ENCODE peak calls at places on chromosome 1, in seven cellular contexts. One of them, this sample, is unnamed.

GRCh38 chr1:225834417-225835329 is 24.7 kb downstream of the EPHX1 start:
- DNase-seq in cardiac fibroblast: peak
- DNase-seq in HFFc6: no peak
- DNase-seq in right atrium auricular region: peak
- DNase-seq in RWPE1: no peak
- DNase-seq in mesothelial cell of epicardium: no peak
- DNase-seq in cardiac muscle cell: no peak
- DNase-seq in this sample: peak

GRCh38 chr1:23910553-23911246 is 2.5 kb downstream of the CNR2 start:
- DNase-seq in cardiac fibroblast: no peak
- DNase-seq in HFFc6: no peak
- DNase-seq in right atrium auricular region: no peak
- DNase-seq in RWPE1: no peak
- DNase-seq in mesothelial cell of epicardium: no peak
- DNase-seq in cardiac muscle cell: no peak
- DNase-seq in this sample: no peak

GRCh38 chr1:239814306-239814881 is 277.3 kb upstream of the FMN2 start:
- DNase-seq in cardiac fibroblast: peak
- DNase-seq in HFFc6: peak
- DNase-seq in right atrium auricular region: no peak
- DNase-seq in RWPE1: peak
- DNase-seq in mesothelial cell of epicardium: no peak
- DNase-seq in cardiac muscle cell: no peak
- DNase-seq in this sample: peak

GRCh38 chr1:119186471-119186870 is 46.0 kb upstream of the WARS2 start:
- DNase-seq in cardiac fibroblast: peak
- DNase-seq in HFFc6: no peak
- DNase-seq in right atrium auricular region: no peak
- DNase-seq in RWPE1: no peak
- DNase-seq in mesothelial cell of epicardium: no peak
- DNase-seq in cardiac muscle cell: no peak
- DNase-seq in this sample: no peak

GRCh38 chr1:154418062-154418897 is 13.1 kb downstream of the IL6R start:
- DNase-seq in cardiac fibroblast: peak
- DNase-seq in HFFc6: no peak
- DNase-seq in right atrium auricular region: no peak
- DNase-seq in RWPE1: peak
- DNase-seq in mesothelial cell of epicardium: no peak
- DNase-seq in cardiac muscle cell: no peak
- DNase-seq in this sample: peak

GRCh38 chr1:116491985-116492811 is 78.6 kb downstream of the CD58 start:
- DNase-seq in cardiac fibroblast: no peak
- DNase-seq in HFFc6: no peak
- DNase-seq in right atrium auricular region: no peak
- DNase-seq in RWPE1: no peak
- DNase-seq in mesothelial cell of epicardium: no peak
- DNase-seq in cardiac muscle cell: no peak
- DNase-seq in this sample: no peak

GRCh38 chr1:184485731-184486723 is 99.2 kb downstream of the C1orf21 start:
- DNase-seq in cardiac fibroblast: no peak
- DNase-seq in HFFc6: peak
- DNase-seq in right atrium auricular region: no peak
- DNase-seq in RWPE1: no peak
- DNase-seq in mesothelial cell of epicardium: no peak
- DNase-seq in cardiac muscle cell: no peak
- DNase-seq in this sample: no peak

GRCh38 chr1:33560680-33561079 is 88.2 kb downstream of the ZSCAN20 start:
- DNase-seq in cardiac fibroblast: peak
- DNase-seq in HFFc6: no peak
- DNase-seq in right atrium auricular region: no peak
- DNase-seq in RWPE1: peak
- DNase-seq in mesothelial cell of epicardium: no peak
- DNase-seq in cardiac muscle cell: no peak
- DNase-seq in this sample: no peak

GRCh38 chr1:165116732-165117131 is 239.8 kb downstream of the LMX1A start:
- DNase-seq in cardiac fibroblast: peak
- DNase-seq in HFFc6: peak
- DNase-seq in right atrium auricular region: no peak
- DNase-seq in RWPE1: peak
- DNase-seq in mesothelial cell of epicardium: no peak
- DNase-seq in cardiac muscle cell: no peak
- DNase-seq in this sample: peak

GRCh38 chr1:115969509-115969908 is 6.8 kb upstream of the SLC22A15 start:
- DNase-seq in cardiac fibroblast: no peak
- DNase-seq in HFFc6: no peak
- DNase-seq in right atrium auricular region: no peak
- DNase-seq in RWPE1: no peak
- DNase-seq in mesothelial cell of epicardium: no peak
- DNase-seq in cardiac muscle cell: peak
- DNase-seq in this sample: no peak

GRCh38 chr1:1535989-1536937 is 4.2 kb downstream of the TMEM240 start:
- DNase-seq in cardiac fibroblast: no peak
- DNase-seq in HFFc6: no peak
- DNase-seq in right atrium auricular region: no peak
- DNase-seq in RWPE1: no peak
- DNase-seq in mesothelial cell of epicardium: no peak
- DNase-seq in cardiac muscle cell: peak
- DNase-seq in this sample: no peak

GRCh38 chr1:13651279-13651678 is 48.7 kb upstream of the PRDM2 start:
- DNase-seq in cardiac fibroblast: peak
- DNase-seq in HFFc6: no peak
- DNase-seq in right atrium auricular region: no peak
- DNase-seq in RWPE1: no peak
- DNase-seq in mesothelial cell of epicardium: no peak
- DNase-seq in cardiac muscle cell: no peak
- DNase-seq in this sample: peak

GRCh38 chr1:173448945-173449344 is 28.2 kb upstream of the PRDX6 start:
- DNase-seq in cardiac fibroblast: no peak
- DNase-seq in HFFc6: no peak
- DNase-seq in right atrium auricular region: no peak
- DNase-seq in RWPE1: no peak
- DNase-seq in mesothelial cell of epicardium: no peak
- DNase-seq in cardiac muscle cell: no peak
- DNase-seq in this sample: no peak

GRCh38 chr1:39960461-39960958 is 5.6 kb downstream of the MFSD2A start:
- DNase-seq in cardiac fibroblast: no peak
- DNase-seq in HFFc6: no peak
- DNase-seq in right atrium auricular region: no peak
- DNase-seq in RWPE1: peak
- DNase-seq in mesothelial cell of epicardium: no peak
- DNase-seq in cardiac muscle cell: no peak
- DNase-seq in this sample: no peak

GRCh38 chr1:228377664-228378452 is 28.8 kb downstream of the TRIM11 start:
- DNase-seq in cardiac fibroblast: no peak
- DNase-seq in HFFc6: no peak
- DNase-seq in right atrium auricular region: no peak
- DNase-seq in RWPE1: no peak
- DNase-seq in mesothelial cell of epicardium: peak
- DNase-seq in cardiac muscle cell: no peak
- DNase-seq in this sample: no peak

GRCh38 chr1:115428262-115428661 is 90.2 kb upstream of the NGF start:
- DNase-seq in cardiac fibroblast: peak
- DNase-seq in HFFc6: peak
- DNase-seq in right atrium auricular region: no peak
- DNase-seq in RWPE1: no peak
- DNase-seq in mesothelial cell of epicardium: no peak
- DNase-seq in cardiac muscle cell: no peak
- DNase-seq in this sample: no peak

GRCh38 chr1:190320952-190321351 is 156.7 kb downstream of the BRINP3 start:
- DNase-seq in cardiac fibroblast: peak
- DNase-seq in HFFc6: no peak
- DNase-seq in right atrium auricular region: no peak
- DNase-seq in RWPE1: peak
- DNase-seq in mesothelial cell of epicardium: no peak
- DNase-seq in cardiac muscle cell: peak
- DNase-seq in this sample: peak

GRCh38 chr1:22673486-22674409 is 20.7 kb downstream of the C1QB start:
- DNase-seq in cardiac fibroblast: peak
- DNase-seq in HFFc6: peak
- DNase-seq in right atrium auricular region: no peak
- DNase-seq in RWPE1: peak
- DNase-seq in mesothelial cell of epicardium: no peak
- DNase-seq in cardiac muscle cell: peak
- DNase-seq in this sample: peak

GRCh38 chr1:232915212-232915611 is 35.2 kb upstream of the NTPCR start:
- DNase-seq in cardiac fibroblast: no peak
- DNase-seq in HFFc6: no peak
- DNase-seq in right atrium auricular region: no peak
- DNase-seq in RWPE1: no peak
- DNase-seq in mesothelial cell of epicardium: no peak
- DNase-seq in cardiac muscle cell: no peak
- DNase-seq in this sample: no peak

GRCh38 chr1:92482404-92482664 is 4.4 kb downstream of the GFI1 start:
- DNase-seq in cardiac fibroblast: peak
- DNase-seq in HFFc6: no peak
- DNase-seq in right atrium auricular region: no peak
- DNase-seq in RWPE1: no peak
- DNase-seq in mesothelial cell of epicardium: no peak
- DNase-seq in cardiac muscle cell: peak
- DNase-seq in this sample: no peak

GRCh38 chr1:234544094-234544579 is 65.2 kb upstream of the TARBP1 start:
- DNase-seq in cardiac fibroblast: peak
- DNase-seq in HFFc6: peak
- DNase-seq in right atrium auricular region: peak
- DNase-seq in RWPE1: peak
- DNase-seq in mesothelial cell of epicardium: peak
- DNase-seq in cardiac muscle cell: peak
- DNase-seq in this sample: peak

GRCh38 chr1:198072177-198072576 is 84.6 kb upstream of the NEK7 start:
- DNase-seq in cardiac fibroblast: peak
- DNase-seq in HFFc6: peak
- DNase-seq in right atrium auricular region: no peak
- DNase-seq in RWPE1: no peak
- DNase-seq in mesothelial cell of epicardium: no peak
- DNase-seq in cardiac muscle cell: peak
- DNase-seq in this sample: peak

GRCh38 chr1:159925713-159926066 is 383 bp upstream of the TAGLN2 start:
- DNase-seq in cardiac fibroblast: no peak
- DNase-seq in HFFc6: no peak
- DNase-seq in right atrium auricular region: peak
- DNase-seq in RWPE1: peak
- DNase-seq in mesothelial cell of epicardium: no peak
- DNase-seq in cardiac muscle cell: no peak
- DNase-seq in this sample: no peak

GRCh38 chr1:107966550-107966949 is 1.6 kb upstream of the VAV3 start:
- DNase-seq in cardiac fibroblast: no peak
- DNase-seq in HFFc6: no peak
- DNase-seq in right atrium auricular region: no peak
- DNase-seq in RWPE1: no peak
- DNase-seq in mesothelial cell of epicardium: no peak
- DNase-seq in cardiac muscle cell: no peak
- DNase-seq in this sample: no peak
- TF ChIP-seq CTCF in cardiac fibroblast: no peak
- TF ChIP-seq CTCF in HFFc6: no peak
- TF ChIP-seq CTCF in right atrium auricular region: no peak
- TF ChIP-seq CTCF in RWPE1: no peak
- TF ChIP-seq CTCF in mesothelial cell of epicardium: no peak
- TF ChIP-seq CTCF in cardiac muscle cell: no peak
- TF ChIP-seq CTCF in this sample: no peak

DNA sequence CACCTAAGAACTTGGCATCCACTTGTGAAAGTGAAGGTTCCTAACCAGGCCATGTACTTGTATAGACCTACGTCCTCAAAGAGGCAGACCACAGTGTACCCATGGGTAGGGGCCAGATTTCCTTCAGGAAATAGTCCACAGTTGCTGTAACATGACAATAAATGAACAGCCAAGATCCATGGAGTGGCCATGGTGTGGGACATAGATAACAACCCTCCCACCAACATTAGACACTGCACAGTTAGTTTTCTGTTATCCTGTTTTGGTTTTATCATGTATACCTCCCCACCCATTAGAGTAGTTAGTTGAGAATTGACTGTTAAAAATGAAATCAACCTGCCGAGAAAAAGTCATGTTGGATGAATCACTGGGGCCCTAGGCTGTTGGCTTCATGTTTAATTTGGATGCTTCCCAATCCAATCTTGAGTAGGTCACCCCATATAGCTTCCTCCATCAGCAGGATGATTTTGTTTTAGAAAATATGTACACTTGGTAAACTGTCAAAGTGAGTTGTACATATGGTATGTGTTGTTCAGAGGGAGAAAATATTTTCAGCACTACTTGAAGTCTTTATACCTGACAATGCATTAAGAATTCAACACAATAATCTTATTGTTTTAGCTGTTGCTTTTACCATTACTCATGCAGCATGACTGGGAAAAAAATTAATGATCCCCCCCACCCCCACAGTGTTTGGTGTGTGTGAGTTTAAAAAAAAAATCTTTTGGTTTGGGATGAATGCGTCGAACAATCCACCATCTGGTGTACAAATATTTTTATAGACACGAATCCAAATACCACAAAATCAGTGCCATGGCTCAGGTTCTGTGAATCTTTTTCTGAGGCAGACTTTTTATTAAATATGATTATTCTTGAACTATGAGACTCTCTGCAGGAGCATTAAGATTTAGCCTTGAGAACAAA is 88.3 kb upstream of the ARHGAP29 start:
- DNase-seq in cardiac fibroblast: peak
- DNase-seq in HFFc6: peak
- DNase-seq in right atrium auricular region: no peak
- DNase-seq in RWPE1: peak
- DNase-seq in mesothelial cell of epicardium: no peak
- DNase-seq in cardiac muscle cell: no peak
- DNase-seq in this sample: peak
- TF ChIP-seq CTCF in cardiac fibroblast: no peak
- TF ChIP-seq CTCF in HFFc6: no peak
- TF ChIP-seq CTCF in right atrium auricular region: no peak
- TF ChIP-seq CTCF in RWPE1: no peak
- TF ChIP-seq CTCF in mesothelial cell of epicardium: no peak
- TF ChIP-seq CTCF in cardiac muscle cell: no peak
- TF ChIP-seq CTCF in this sample: no peak

DNA sequence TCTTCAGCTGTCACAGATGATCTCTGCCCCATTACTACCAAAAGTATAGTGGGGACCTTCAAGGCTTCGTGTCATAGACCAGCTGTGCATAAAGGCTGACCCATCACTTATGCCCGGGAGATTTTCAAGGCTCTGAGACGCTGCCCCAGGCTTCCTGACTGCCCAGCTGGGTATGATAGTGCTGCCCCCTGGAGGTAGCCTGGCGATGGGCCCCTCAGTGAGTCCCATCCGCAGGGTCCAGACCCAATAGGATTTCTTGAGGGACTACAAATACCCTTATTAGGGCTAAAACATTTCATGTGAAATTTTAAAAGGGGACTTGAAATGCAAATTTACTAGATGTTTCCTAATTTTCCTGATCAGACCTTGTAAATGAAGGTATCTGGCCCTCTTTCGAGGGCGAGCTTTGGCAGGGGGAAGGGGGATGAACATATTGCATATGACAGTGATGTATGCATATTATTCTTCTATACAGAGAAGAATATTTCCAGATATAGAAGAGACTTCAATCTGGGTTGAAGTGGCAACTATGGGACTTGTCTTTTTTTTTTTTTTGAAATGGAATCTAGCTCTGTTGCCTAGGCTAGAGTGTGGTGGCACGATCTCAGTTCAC is 11.7 kb upstream of the FCMR start:
- DNase-seq in cardiac fibroblast: peak
- DNase-seq in HFFc6: no peak
- DNase-seq in right atrium auricular region: no peak
- DNase-seq in RWPE1: no peak
- DNase-seq in mesothelial cell of epicardium: no peak
- DNase-seq in cardiac muscle cell: peak
- DNase-seq in this sample: no peak
- TF ChIP-seq CTCF in cardiac fibroblast: peak
- TF ChIP-seq CTCF in HFFc6: peak
- TF ChIP-seq CTCF in right atrium auricular region: no peak
- TF ChIP-seq CTCF in RWPE1: no peak
- TF ChIP-seq CTCF in mesothelial cell of epicardium: no peak
- TF ChIP-seq CTCF in cardiac muscle cell: peak
- TF ChIP-seq CTCF in this sample: peak

GRCh38 chr1:246809473-246809872 is 85.3 kb downstream of the SCCPDH start:
- DNase-seq in cardiac fibroblast: no peak
- DNase-seq in HFFc6: no peak
- DNase-seq in right atrium auricular region: no peak
- DNase-seq in RWPE1: no peak
- DNase-seq in mesothelial cell of epicardium: no peak
- DNase-seq in cardiac muscle cell: no peak
- DNase-seq in this sample: no peak
- TF ChIP-seq CTCF in cardiac fibroblast: no peak
- TF ChIP-seq CTCF in HFFc6: peak
- TF ChIP-seq CTCF in right atrium auricular region: no peak
- TF ChIP-seq CTCF in RWPE1: no peak
- TF ChIP-seq CTCF in mesothelial cell of epicardium: no peak
- TF ChIP-seq CTCF in cardiac muscle cell: no peak
- TF ChIP-seq CTCF in this sample: no peak

This sample was measured in fibroblast of pulmonary artery.